ENCODE peak calls at places on chromosomes 3 and 15, in eight cellular contexts. Q is IMR-90; N is K562; I is CD8-positive, alpha-beta T cell; B is cardiac muscle cell; Z is BJ; C is MG63; A is fibroblast of lung. W is an unnamed sample. For H3K36me3, the result is how much of the 10 kb centered on the place peaks cover.

GRCh38 chr3:120355486-120355885 is 6.3 kb upstream of the LRRC58 start:
- DNase-seq in Q (no peak), N (no peak), I (no peak), B (no peak), Z (no peak), C (no peak), A (no peak), W (no peak)

GRCh38 chr15:45521596-45522167 is 873 bp downstream of the SLC30A4 start:
- DNase-seq in Q (no peak), N (no peak), I (no peak), B (no peak), Z (no peak), C (no peak), A (peak), W (no peak)

GRCh38 chr3:98733055-98733777 is 29.9 kb upstream of the ST3GAL6 start:
- DNase-seq in Q (no peak), N (no peak), I (no peak), B (peak), Z (no peak), C (peak), A (peak), W (peak)

GRCh38 chr3:113428581-113428980 is 12.7 kb downstream of the CFAP44 start:
- DNase-seq in Q (peak), N (no peak), I (no peak), B (no peak), Z (no peak), C (no peak), A (no peak), W (no peak)

GRCh38 chr3:136690611-136691010 is 61.6 kb downstream of the STAG1 start:
- DNase-seq in Q (no peak), N (peak), I (no peak), B (no peak), Z (no peak), C (no peak), A (no peak), W (no peak)

GRCh38 chr3:180351601-180352000 is 250.4 kb upstream of the TTC14 start:
- DNase-seq in Q (no peak), N (no peak), I (no peak), B (no peak), Z (no peak), C (no peak), A (no peak), W (no peak)

GRCh38 chr15:82183121-82184031 is 79.2 kb downstream of the EFL1 start:
- DNase-seq in Q (peak), N (no peak), I (no peak), B (peak), Z (peak), C (peak), A (peak), W (no peak)

GRCh38 chr3:128569756-128570155 is 76.8 kb upstream of the GATA2 start:
- DNase-seq in Q (no peak), N (no peak), I (no peak), B (no peak), Z (no peak), C (no peak), A (no peak), W (no peak)

GRCh38 chr3:16994842-16995535 is 110.2 kb downstream of the PLCL2 start:
- DNase-seq in Q (no peak), N (no peak), I (no peak), B (no peak), Z (no peak), C (no peak), A (no peak), W (no peak)

GRCh38 chr15:55277116-55277564 is 12.5 kb downstream of the RAB27A start:
- DNase-seq in Q (peak), N (no peak), I (peak), B (peak), Z (no peak), C (no peak), A (peak), W (no peak)

GRCh38 chr3:134762016-134762415 is 33.0 kb upstream of the EPHB1 start:
- DNase-seq in Q (no peak), N (no peak), I (no peak), B (no peak), Z (no peak), C (no peak), A (no peak), W (no peak)

GRCh38 chr3:113560845-113561623 is 28.7 kb downstream of the SIDT1 start:
- DNase-seq in Q (no peak), N (no peak), I (no peak), B (peak), Z (no peak), C (no peak), A (peak), W (no peak)

GRCh38 chr3:180040966-180041365 is 4.2 kb upstream of the PEX5L start:
- DNase-seq in Q (no peak), N (no peak), I (no peak), B (no peak), Z (no peak), C (peak), A (no peak), W (no peak)

GRCh38 chr15:28169361-28169760 is 70.2 kb upstream of the OCA2 start:
- DNase-seq in Q (no peak), N (no peak), I (no peak), B (no peak), Z (no peak), C (no peak), A (no peak), W (no peak)

GRCh38 chr3:42773409-42773751 is 327 bp upstream of the CCDC13 start:
- DNase-seq in Q (no peak), N (no peak), I (no peak), B (no peak), Z (no peak), C (no peak), A (no peak), W (no peak)

GRCh38 chr3:146221276-146221675 is 29.6 kb downstream of the PLSCR4 start:
- DNase-seq in Q (peak), N (no peak), I (no peak), B (peak), Z (no peak), C (no peak), A (peak), W (no peak)

GRCh38 chr15:22786868-22787698 is 639 bp downstream of the NIPA1 start:
- DNase-seq in Q (no peak), N (peak), I (peak), B (peak), Z (no peak), C (peak), A (peak), W (no peak)

GRCh38 chr15:32730677-32731654 is 13.2 kb downstream of the GREM1 start:
- DNase-seq in Q (no peak), N (peak), I (no peak), B (peak), Z (no peak), C (no peak), A (peak), W (no peak)

GRCh38 chr3:181690769-181691168 is 21.0 kb upstream of the SOX2 start:
- DNase-seq in Q (no peak), N (no peak), I (no peak), B (no peak), Z (no peak), C (no peak), A (no peak), W (no peak)

GRCh38 chr3:181689546-181689945 is 22.2 kb upstream of the SOX2 start:
- DNase-seq in Q (no peak), N (no peak), I (no peak), B (no peak), Z (no peak), C (no peak), A (no peak), W (no peak)

GRCh38 chr3:181687738-181688137 is 24.0 kb upstream of the SOX2 start:
- DNase-seq in Q (no peak), N (no peak), I (no peak), B (no peak), Z (no peak), C (no peak), A (no peak), W (no peak)

GRCh38 chr3:181683563-181683962 is 28.2 kb upstream of the SOX2 start:
- DNase-seq in Q (no peak), N (no peak), I (no peak), B (no peak), Z (no peak), C (no peak), A (no peak), W (no peak)

DNA sequence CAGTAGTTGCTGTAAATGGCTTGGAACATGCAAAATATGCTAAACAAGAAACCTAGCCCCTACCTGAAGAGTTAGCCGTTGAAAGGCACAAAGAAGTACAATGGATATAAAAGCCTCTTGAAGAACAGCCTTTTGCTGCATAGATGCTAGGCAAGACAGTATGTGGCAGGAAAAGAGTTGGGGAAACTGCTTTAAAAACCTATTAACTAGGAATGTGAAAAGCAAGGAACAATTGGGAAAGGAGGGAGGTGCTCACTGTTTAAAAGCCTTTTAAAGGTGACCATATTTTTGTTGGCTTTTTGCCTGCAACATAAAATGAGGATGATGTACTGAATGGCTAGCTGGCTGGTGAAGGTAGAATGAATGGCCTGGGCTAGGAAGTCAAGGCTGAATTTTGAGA is 24.5 kb upstream of the SOX2 start:
- DNase-seq in Q (no peak), N (no peak), I (no peak), B (no peak), Z (no peak), C (no peak), A (no peak), W (no peak)
- H3K36me3 ChIP-seq in Q (under half), N (under half), I (under half), B (under half), Z (under half), C (under half), A (under half), W (under half)

GRCh38 chr3:47877719-47878118 is 74.8 kb downstream of the DHX30 start:
- DNase-seq in Q (no peak), N (no peak), I (no peak), B (no peak), Z (no peak), C (no peak), A (no peak), W (no peak)
- H3K36me3 ChIP-seq in Q (under half), N (under half), I (under half), B (under half), Z (under half), C (under half), A (under half), W (half or more)

DNA sequence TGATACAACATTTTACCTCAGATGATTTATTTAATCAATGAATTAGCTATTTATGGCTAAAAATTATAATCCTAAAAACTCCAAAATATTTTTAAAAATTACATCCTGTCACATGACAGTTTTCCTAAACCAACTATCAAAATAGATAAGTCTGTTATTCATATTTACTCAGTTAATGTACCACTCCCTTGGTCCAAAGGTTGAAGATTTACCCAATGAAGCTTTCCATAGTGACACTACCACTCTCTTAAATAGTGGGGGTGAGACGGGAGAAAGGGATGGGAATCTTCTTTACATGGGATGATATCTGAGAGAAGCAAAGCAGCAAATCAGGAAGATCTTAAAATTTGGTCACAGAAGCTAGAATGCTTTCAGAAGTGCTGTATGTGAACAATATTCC is 30.5 kb downstream of the XRN1 start:
- DNase-seq in Q (no peak), N (no peak), I (no peak), B (no peak), Z (no peak), C (no peak), A (no peak), W (no peak)
- H3K36me3 ChIP-seq in Q (under half), N (half or more), I (under half), B (half or more), Z (under half), C (half or more), A (under half), W (under half)

GRCh38 chr15:77047013-77047412 is 23.9 kb downstream of the TSPAN3 start:
- DNase-seq in Q (no peak), N (no peak), I (no peak), B (no peak), Z (no peak), C (no peak), A (no peak), W (no peak)

GRCh38 chr15:77042955-77043920 is 27.7 kb downstream of the TSPAN3 start:
- DNase-seq in Q (no peak), N (no peak), I (no peak), B (no peak), Z (no peak), C (no peak), A (no peak), W (no peak)

GRCh38 chr15:77044228-77045042 is 26.5 kb downstream of the TSPAN3 start:
- DNase-seq in Q (no peak), N (no peak), I (no peak), B (no peak), Z (no peak), C (no peak), A (no peak), W (no peak)

GRCh38 chr15:77048135-77048866 is 22.6 kb downstream of the TSPAN3 start:
- DNase-seq in Q (peak), N (no peak), I (no peak), B (no peak), Z (no peak), C (no peak), A (no peak), W (no peak)

GRCh38 chr15:77045985-77046384 is 24.9 kb downstream of the TSPAN3 start:
- DNase-seq in Q (no peak), N (no peak), I (no peak), B (no peak), Z (no peak), C (no peak), A (no peak), W (no peak)
- H3K36me3 ChIP-seq in Q (under half), N (half or more), I (under half), B (under half), Z (under half), C (under half), A (under half), W (half or more)

GRCh38 chr3:123110953-123111615 is 44.3 kb downstream of the PDIA5 start:
- DNase-seq in Q (no peak), N (no peak), I (no peak), B (no peak), Z (no peak), C (no peak), A (no peak), W (no peak)

GRCh38 chr3:123113889-123114450 is 47.1 kb downstream of the PDIA5 start:
- DNase-seq in Q (no peak), N (no peak), I (no peak), B (no peak), Z (no peak), C (no peak), A (no peak), W (no peak)

GRCh38 chr3:123112232-123112631 is 45.4 kb downstream of the PDIA5 start:
- DNase-seq in Q (no peak), N (no peak), I (no peak), B (no peak), Z (no peak), C (no peak), A (no peak), W (no peak)

GRCh38 chr3:123111640-123112039 is 44.8 kb downstream of the PDIA5 start:
- DNase-seq in Q (no peak), N (no peak), I (no peak), B (no peak), Z (no peak), C (no peak), A (no peak), W (no peak)

GRCh38 chr3:123110238-123110952 is 43.6 kb downstream of the PDIA5 start:
- DNase-seq in Q (no peak), N (no peak), I (no peak), B (no peak), Z (no peak), C (no peak), A (no peak), W (no peak)
- H3K36me3 ChIP-seq in Q (half or more), N (half or more), I (under half), B (under half), Z (under half), C (half or more), A (under half), W (under half)

DNA sequence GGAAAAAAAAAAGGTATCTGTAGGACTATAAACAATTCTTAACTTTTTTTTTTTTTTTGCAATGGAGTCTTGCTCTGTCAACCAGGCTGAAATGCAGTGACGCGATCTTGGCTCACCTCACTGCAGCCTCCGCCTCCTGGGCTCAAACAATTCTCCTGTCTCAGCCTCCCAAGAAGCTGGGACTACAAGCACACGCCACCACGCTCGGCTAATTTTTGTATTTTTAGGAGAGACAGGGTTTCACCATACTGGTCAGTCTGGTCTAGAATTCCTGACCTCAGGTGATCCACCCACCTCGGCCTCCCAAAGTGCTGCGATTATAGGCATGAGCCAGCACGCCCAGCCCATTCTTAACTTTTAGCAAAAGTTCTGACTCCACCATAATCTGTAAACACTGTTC is 50.5 kb downstream of the TRPM7 start:
- DNase-seq in Q (no peak), N (no peak), I (no peak), B (no peak), Z (no peak), C (no peak), A (no peak), W (no peak)
- H3K36me3 ChIP-seq in Q (under half), N (half or more), I (under half), B (half or more), Z (under half), C (half or more), A (under half), W (half or more)

W was measured in SJSA1.